ENCODE peak calls at places on chromosomes 5 and 9, in nine cellular contexts. F is neuronal stem cell, V is neural progenitor cell, G is kidney, O is adrenal gland, Y is endothelial cell of umbilical vein, Z is IMR-90, Q is ovary, D is heart right ventricle. J is an unnamed sample.

GRCh38 chr9:121066850-121067249 is 7.9 kb upstream of the CNTRL start:
- DNase-seq in V (no peak), Q (no peak), G (no peak), Z (no peak), Y (no peak), O (no peak), F (no peak), D (no peak), J (no peak)

GRCh38 chr5:58325950-58326500 is 133.9 kb downstream of the PLK2 start:
- DNase-seq in V (no peak), G (no peak), O (no peak), Z (no peak), Q (no peak), D (no peak), F (no peak), Y (peak; percentile 26), J (no peak)

GRCh38 chr9:99931155-99931840 is 24.8 kb downstream of the STX17 start:
- DNase-seq in Q (no peak), D (no peak), F (no peak), V (no peak), Z (peak; percentile 35), O (no peak), G (no peak), Y (no peak), J (no peak)

GRCh38 chr9:72150653-72151052 is 1.4 kb downstream of the GDA start:
- DNase-seq in Z (no peak), V (no peak), D (no peak), Q (no peak), Y (no peak), O (no peak), F (no peak), G (no peak), J (no peak)

GRCh38 chr5:40877371-40877988 is 31.8 kb upstream of the C7 start:
- DNase-seq in Z (no peak), Y (no peak), G (no peak), O (no peak), D (no peak), F (no peak), Q (no peak), V (no peak), J (no peak)

GRCh38 chr9:93262537-93263310 is 78.8 kb downstream of the WNK2 start:
- DNase-seq in V (no peak), Y (no peak), G (peak; percentile 72), F (no peak), O (no peak), D (peak; percentile 23), Q (no peak), Z (no peak), J (peak; percentile 53)

GRCh38 chr5:139837711-139838380 is 42.2 kb downstream of the PSD2 start:
- DNase-seq in Z (no peak), D (no peak), V (no peak), Y (no peak), F (no peak), Q (no peak), O (no peak), G (peak; percentile 39), J (no peak)

GRCh38 chr5:68251386-68251785 is 35.8 kb downstream of the PIK3R1 start:
- DNase-seq in V (no peak), O (no peak), G (no peak), Z (peak; percentile 31), D (no peak), F (no peak), Y (peak; percentile 63), Q (no peak), J (no peak)

GRCh38 chr5:10892135-10892910 is 131.3 kb upstream of the DAP start:
- DNase-seq in V (no peak), Y (no peak), Z (no peak), D (no peak), Q (no peak), O (no peak), F (no peak), G (no peak), J (no peak)

GRCh38 chr5:41193462-41194166 is 19.7 kb downstream of the C6 start:
- DNase-seq in F (no peak), Z (peak; percentile 49), O (peak; percentile 96), D (peak; percentile 97), Q (peak; percentile 97), G (peak; percentile 98), Y (peak; percentile 7), V (no peak), J (peak; percentile 100)

GRCh38 chr9:79674052-79674777 is 102.5 kb downstream of the TLE4 start:
- DNase-seq in V (no peak), G (no peak), D (no peak), Z (no peak), F (no peak), O (no peak), Q (no peak), Y (no peak), J (no peak)

GRCh38 chr5:149672701-149673455 is 57.2 kb upstream of the PPARGC1B start:
- DNase-seq in G (no peak), O (no peak), V (no peak), D (no peak), Z (no peak), F (no peak), Y (peak; percentile 49), Q (no peak), J (no peak)

GRCh38 chr5:54785729-54786548 is 199.5 kb downstream of the ESM1 start:
- DNase-seq in Z (peak; percentile 21), D (peak; percentile 54), F (no peak), V (no peak), Y (peak; percentile 77), Q (no peak), G (peak; percentile 71), O (peak; percentile 94), J (peak; percentile 79)

GRCh38 chr5:176837707-176838115 is 27.4 kb downstream of the UNC5A start:
- DNase-seq in O (peak; percentile 94), V (peak; percentile 99), Y (peak; percentile 73), Q (peak; percentile 83), D (peak; percentile 90), F (peak; percentile 94), G (peak; percentile 94), Z (peak; percentile 83), J (peak; percentile 97)

GRCh38 chr5:98104454-98105188 is 668.8 kb upstream of the RGMB start:
- DNase-seq in V (no peak), Q (no peak), G (no peak), O (no peak), F (no peak), Z (no peak), D (no peak), Y (no peak), J (no peak)

GRCh38 chr5:168477060-168477459 is 9.2 kb upstream of the RARS1 start:
- DNase-seq in V (no peak), Y (no peak), Z (peak; percentile 78), D (no peak), G (no peak), F (no peak), O (no peak), Q (no peak), J (no peak)

GRCh38 chr5:142584843-142585242 is 101.0 kb downstream of the FGF1 start:
- DNase-seq in Y (no peak), Z (no peak), F (no peak), Q (no peak), D (no peak), O (no peak), G (no peak), V (no peak), J (no peak)

GRCh38 chr5:92562065-92562464 is 1019.0 kb downstream of the NR2F1-AS1 start:
- DNase-seq in O (no peak), V (no peak), Y (no peak), F (no peak), Z (peak; percentile 19), D (no peak), G (no peak), Q (no peak), J (no peak)

GRCh38 chr5:92566113-92566767 is 1014.8 kb downstream of the NR2F1-AS1 start:
- DNase-seq in O (no peak), D (no peak), Z (no peak), V (no peak), Y (no peak), F (no peak), Q (no peak), G (no peak), J (no peak)

GRCh38 chr5:92568522-92568921 is 1012.5 kb downstream of the NR2F1-AS1 start:
- DNase-seq in V (no peak), Y (no peak), F (no peak), G (no peak), Q (no peak), D (no peak), O (no peak), Z (no peak), J (no peak)

GRCh38 chr5:92565673-92566072 is 1015.3 kb downstream of the NR2F1-AS1 start:
- DNase-seq in Y (no peak), D (no peak), O (no peak), V (no peak), Z (no peak), F (no peak), Q (no peak), G (no peak), J (no peak)

DNA sequence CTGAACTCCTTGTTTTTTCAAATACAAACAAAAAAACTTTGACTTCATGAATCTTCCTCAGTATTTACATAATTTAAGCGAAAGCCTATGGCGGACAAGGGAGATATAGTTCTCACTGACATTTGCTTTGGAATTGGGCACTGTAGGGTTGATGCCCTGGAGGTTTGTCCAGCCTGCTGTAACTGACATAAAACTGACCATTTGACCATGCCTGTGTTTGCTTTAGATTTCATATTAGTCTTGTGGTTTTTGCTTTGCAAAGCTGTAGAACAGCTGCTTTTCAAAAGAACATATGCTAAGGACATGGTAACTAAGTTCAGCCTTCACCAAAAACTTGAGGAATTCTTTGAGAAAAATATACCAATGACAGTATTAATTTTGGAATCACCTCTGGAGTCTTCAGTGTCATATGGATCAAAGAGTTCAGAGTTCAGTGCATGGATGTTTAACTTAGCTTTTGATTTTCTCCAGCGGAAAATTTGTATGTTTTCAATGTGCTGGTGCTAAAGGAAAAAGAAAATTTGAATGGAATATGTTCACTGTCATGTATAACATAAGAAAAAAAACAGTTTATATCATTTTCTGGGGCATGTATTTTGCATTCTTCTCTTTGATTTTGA is 1013.1 kb downstream of the NR2F1-AS1 start:
- DNase-seq in V (no peak), Z (no peak), G (no peak), O (no peak), Y (no peak), Q (no peak), F (no peak), D (no peak), J (no peak)
- H3K9me3 ChIP-seq in V (no peaks in the 10 kb centered on the region), Z (no peaks in the 10 kb centered on the region), G (no peaks in the 10 kb centered on the region), O (no peaks in the 10 kb centered on the region), Y (no peaks in the 10 kb centered on the region), Q (no peaks in the 10 kb centered on the region), F (no peaks in the 10 kb centered on the region), D (no peaks in the 10 kb centered on the region), J (no peaks in the 10 kb centered on the region)

GRCh38 chr5:164934039-164934438 is 1428.6 kb downstream of the MAT2B start:
- DNase-seq in Z (no peak), O (no peak), Q (no peak), F (no peak), G (no peak), D (no peak), V (no peak), Y (no peak), J (no peak)
- H3K9me3 ChIP-seq in Z (peaks cover 3% of the 10 kb centered on the region), O (no peaks in the 10 kb centered on the region), Q (no peaks in the 10 kb centered on the region), F (no peaks in the 10 kb centered on the region), G (no peaks in the 10 kb centered on the region), D (no peaks in the 10 kb centered on the region), V (no peaks in the 10 kb centered on the region), Y (no peaks in the 10 kb centered on the region), J (no peaks in the 10 kb centered on the region)

GRCh38 chr5:2175842-2176404 is 293.2 kb upstream of the IRX4 start:
- DNase-seq in V (no peak), Q (no peak), F (no peak), Y (no peak), G (no peak), Z (no peak), D (no peak), O (no peak), J (no peak)
- H3K9me3 ChIP-seq in V (no peaks in the 10 kb centered on the region), Q (no peaks in the 10 kb centered on the region), F (no peaks in the 10 kb centered on the region), Y (peaks cover 2% of the 10 kb centered on the region), G (no peaks in the 10 kb centered on the region), Z (peaks cover 34% of the 10 kb centered on the region), D (no peaks in the 10 kb centered on the region), O (no peaks in the 10 kb centered on the region), J (no peaks in the 10 kb centered on the region)

GRCh38 chr9:90449213-90449925 is 193.3 kb downstream of the DIRAS2 start:
- DNase-seq in O (no peak), Z (no peak), F (no peak), Q (no peak), Y (no peak), G (no peak), V (no peak), D (no peak), J (no peak)
- H3K9me3 ChIP-seq in O (no peaks in the 10 kb centered on the region), Z (no peaks in the 10 kb centered on the region), F (no peaks in the 10 kb centered on the region), Q (no peaks in the 10 kb centered on the region), Y (peaks cover 8% of the 10 kb centered on the region), G (no peaks in the 10 kb centered on the region), V (no peaks in the 10 kb centered on the region), D (no peaks in the 10 kb centered on the region), J (no peaks in the 10 kb centered on the region)

J was measured in right cardiac atrium.